ENCODE peak calls at places on chromosome 16, in seven cellular contexts. B is tibial nerve, G is kidney, M is fibroblast of lung, K is sigmoid colon, I is heart right ventricle, D is GM13977. S is an unnamed sample.

GRCh38 chr16:57482845-57483545 is 3.3 kb downstream of the DOK4 start:
- DNase-seq in B (no peak), G (no peak), M (no peak), K (no peak), I (no peak), D (no peak), S (no peak)

GRCh38 chr16:57732011-57732410 is 3.6 kb upstream of the KATNB1 start:
- DNase-seq in B (no peak), G (no peak), M (peak; percentile 74), K (no peak), I (no peak), D (no peak), S (no peak)

GRCh38 chr16:19382084-19382801 is 35.4 kb upstream of the TMC5 start:
- DNase-seq in B (no peak), G (no peak), M (no peak), K (no peak), I (no peak), D (no peak), S (no peak)

GRCh38 chr16:28090646-28091377 is 27.3 kb upstream of the GSG1L start:
- DNase-seq in B (no peak), G (peak; percentile 54), M (peak; percentile 9), K (no peak), I (no peak), D (no peak), S (peak; percentile 60)

GRCh38 chr16:15572329-15573001 is 70.5 kb downstream of the MARF1 start:
- DNase-seq in B (no peak), G (no peak), M (peak; percentile 89), K (no peak), I (no peak), D (no peak), S (no peak)

GRCh38 chr16:57530531-57531252 is 5.7 kb downstream of the CCDC102A start:
- DNase-seq in B (no peak), G (peak; percentile 57), M (no peak), K (peak; percentile 62), I (no peak), D (peak; percentile 9), S (peak; percentile 86)

GRCh38 chr16:23131841-23132576 is 17.2 kb downstream of the USP31 start:
- DNase-seq in B (no peak), G (no peak), M (peak; percentile 62), K (no peak), I (no peak), D (no peak), S (no peak)

GRCh38 chr16:27781195-27781524 is 231.2 kb downstream of the KATNIP start:
- DNase-seq in B (no peak), G (no peak), M (peak; percentile 25), K (peak; percentile 73), I (peak; percentile 42), D (no peak), S (no peak)

GRCh38 chr16:77387075-77387474 is 47.8 kb downstream of the ADAMTS18 start:
- DNase-seq in B (no peak), G (no peak), M (no peak), K (no peak), I (no peak), D (no peak), S (no peak)

GRCh38 chr16:23182675-23183485 is at the start of gene SCNN1G:
- DNase-seq in B (no peak), G (peak; percentile 73), M (no peak), K (no peak), I (peak; percentile 27), D (peak; percentile 50), S (no peak)

GRCh38 chr16:19242987-19243386 is 42.5 kb upstream of the CLEC19A start:
- DNase-seq in B (no peak), G (no peak), M (no peak), K (no peak), I (no peak), D (no peak), S (no peak)

GRCh38 chr16:48435319-48435682 is 50.1 kb upstream of the SIAH1 start:
- DNase-seq in B (no peak), G (no peak), M (peak; percentile 22), K (no peak), I (no peak), D (no peak), S (no peak)

GRCh38 chr16:57297856-57298255 is 13.4 kb upstream of the PLLP start:
- DNase-seq in B (no peak), G (no peak), M (no peak), K (peak; percentile 40), I (no peak), D (no peak), S (no peak)

GRCh38 chr16:85207357-85207921 is 95.2 kb upstream of the CIBAR2 start:
- DNase-seq in B (no peak), G (no peak), M (peak; percentile 55), K (no peak), I (no peak), D (no peak), S (no peak)

GRCh38 chr16:55701442-55702319 is 45.9 kb downstream of the SLC6A2 start:
- DNase-seq in B (no peak), G (peak; percentile 77), M (peak; percentile 34), K (peak; percentile 73), I (peak; percentile 61), D (peak; percentile 50), S (no peak)

DNA sequence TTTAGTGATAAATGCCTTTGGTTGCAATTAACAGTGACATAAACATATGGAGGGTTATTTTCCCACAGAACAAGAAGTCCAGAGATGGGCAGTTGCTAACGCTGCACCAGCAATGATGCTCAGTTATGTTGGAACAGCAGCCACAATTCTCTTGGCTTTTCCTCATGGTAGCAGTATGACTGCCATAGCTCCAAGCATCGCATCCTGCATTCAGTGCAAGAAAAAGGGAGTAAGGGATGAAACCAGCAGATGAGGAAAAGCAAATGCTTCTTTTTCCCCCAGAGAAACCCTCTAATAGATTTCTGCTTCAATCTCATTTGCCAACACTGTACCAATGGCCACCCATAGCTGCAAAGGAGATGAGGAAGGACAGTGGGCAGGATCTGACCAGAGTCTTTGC is 13.0 kb upstream of the ZCCHC14 start:
- DNase-seq in B (no peak), G (no peak), M (no peak), K (no peak), I (no peak), D (no peak), S (no peak)
- TF ChIP-seq CTCF in B (no peak), G (no peak), M (no peak), K (no peak), I (no peak), D (no peak), S (no peak)

GRCh38 chr16:67935402-67936123 is 1.1 kb downstream of the PSMB10 start:
- DNase-seq in B (peak; percentile 87), G (peak; percentile 99), M (peak; percentile 89), K (peak; percentile 97), I (peak; percentile 92), D (peak; percentile 99), S (peak; percentile 85)
- TF ChIP-seq CTCF in B (no peak), G (no peak), M (no peak), K (no peak), I (no peak), D (no peak), S (no peak)

GRCh38 chr16:25124503-25124902 is 13.0 kb downstream of the LCMT1 start:
- DNase-seq in B (no peak), G (no peak), M (no peak), K (no peak), I (no peak), D (no peak), S (no peak)

GRCh38 chr16:25121824-25122600 is 10.5 kb downstream of the LCMT1 start:
- DNase-seq in B (no peak), G (no peak), M (no peak), K (no peak), I (no peak), D (no peak), S (no peak)

DNA sequence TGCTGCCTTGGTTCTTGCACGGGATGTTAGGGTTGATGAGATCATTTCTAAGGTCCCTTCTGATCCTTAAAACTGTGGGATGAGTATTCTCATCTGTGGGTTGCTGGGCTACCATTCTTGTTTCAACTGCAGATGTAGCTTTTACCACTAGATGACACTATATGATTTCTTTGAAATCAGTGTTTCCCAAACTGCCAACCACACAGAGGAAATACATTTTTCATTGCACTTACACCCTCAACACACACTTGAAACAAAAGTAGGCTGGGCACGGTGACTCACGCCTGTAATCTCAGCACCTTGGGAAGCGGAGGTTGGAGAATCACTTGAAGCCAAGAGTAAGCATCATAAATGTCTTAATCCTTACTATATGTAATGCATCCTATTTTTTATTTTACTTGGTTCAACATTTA is 15.3 kb downstream of the LCMT1 start:
- DNase-seq in B (no peak), G (no peak), M (peak; percentile 79), K (no peak), I (no peak), D (no peak), S (no peak)
- TF ChIP-seq CTCF in B (peak; percentile 22), G (peak; percentile 49), M (peak; percentile 68), K (peak; percentile 52), I (peak; percentile 25), D (peak; percentile 46), S (peak; percentile 80)

DNA sequence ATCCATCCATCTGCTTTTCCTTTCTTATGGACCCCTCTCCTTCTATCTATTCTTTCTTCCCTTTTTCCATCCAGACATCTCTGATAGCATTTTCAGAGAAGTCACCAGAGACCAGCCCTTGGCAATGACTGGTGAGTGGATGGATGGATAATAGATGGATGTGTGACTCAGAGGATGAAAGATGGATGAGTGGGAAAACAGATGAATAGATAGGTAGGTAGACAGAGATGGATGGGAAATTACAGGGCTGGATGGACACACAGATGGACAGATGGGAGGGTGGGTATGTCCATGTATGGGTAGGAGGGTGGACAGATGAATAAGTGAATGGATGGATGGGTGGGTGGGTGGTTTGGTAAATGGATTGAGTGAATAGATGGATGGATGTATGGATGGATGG is 101.0 kb downstream of the LITAF start:
- DNase-seq in B (no peak), G (no peak), M (no peak), K (no peak), I (no peak), D (no peak), S (no peak)
- TF ChIP-seq CTCF in B (no peak), G (no peak), M (no peak), K (no peak), I (no peak), D (no peak), S (no peak)